ENCODE peak calls at places on chromosomes 11 and 22, in eight cellular contexts. L is IMR-90, C is nephron progenitor cell, X is DND-41, I is A549, S is PC-3, B is AG09309, T is endothelial cell. J is an unnamed sample.

GRCh38 chr11:44604171-44604581 is 38.7 kb downstream of the CD82 start:
- DNase-seq in L (peak; percentile 53), C (no peak), X (no peak), I (no peak), S (peak; percentile 21), B (no peak), T (no peak), J (no peak)

GRCh38 chr11:109132539-109132938 is 289.5 kb upstream of the C11orf87 start:
- DNase-seq in L (no peak), C (no peak), X (no peak), I (no peak), S (no peak), B (no peak), T (no peak), J (no peak)

GRCh38 chr22:22810471-22810870 is 77.1 kb upstream of the IGLL5 start:
- DNase-seq in L (no peak), C (no peak), X (no peak), I (no peak), S (no peak), B (no peak), T (no peak), J (no peak)

GRCh38 chr11:60938500-60938899 is 13.5 kb downstream of the SLC15A3 start:
- DNase-seq in L (no peak), C (no peak), X (no peak), I (no peak), S (no peak), B (no peak), T (no peak), J (no peak)

GRCh38 chr22:27327981-27328721 is 473.4 kb downstream of the MN1 start:
- DNase-seq in L (no peak), C (no peak), X (no peak), I (peak; percentile 7), S (no peak), B (no peak), T (no peak), J (no peak)

GRCh38 chr22:31039393-31039792 is 41.7 kb upstream of the SMTN start:
- DNase-seq in L (peak; percentile 80), C (no peak), X (no peak), I (no peak), S (no peak), B (peak; percentile 67), T (no peak), J (no peak)

GRCh38 chr11:64870176-64870892 is 8.1 kb downstream of the EHD1 start:
- DNase-seq in L (peak; percentile 78), C (no peak), X (no peak), I (no peak), S (peak; percentile 48), B (no peak), T (no peak), J (no peak)

GRCh38 chr11:1567721-1568100 is 4.4 kb downstream of the DUSP8 start:
- DNase-seq in L (no peak), C (no peak), X (no peak), I (no peak), S (no peak), B (no peak), T (no peak), J (peak; percentile 23)

GRCh38 chr11:130675456-130675855 is 227.0 kb downstream of the ADAMTS15 start:
- DNase-seq in L (peak; percentile 50), C (peak; percentile 21), X (no peak), I (no peak), S (no peak), B (no peak), T (no peak), J (peak; percentile 70)

GRCh38 chr11:68761801-68762200 is 10.5 kb upstream of the TESMIN start:
- DNase-seq in L (no peak), C (no peak), X (no peak), I (no peak), S (no peak), B (no peak), T (no peak), J (no peak)

GRCh38 chr22:24559471-24559870 is 3.7 kb downstream of the SNRPD3 start:
- DNase-seq in L (no peak), C (no peak), X (no peak), I (no peak), S (no peak), B (no peak), T (no peak), J (no peak)

GRCh38 chr11:99988105-99988907 is 698.8 kb upstream of the ARHGAP42 start:
- DNase-seq in L (no peak), C (no peak), X (no peak), I (no peak), S (no peak), B (no peak), T (no peak), J (no peak)

GRCh38 chr11:111631666-111632039 is 29.4 kb downstream of the SIK2 start:
- DNase-seq in L (peak; percentile 88), C (no peak), X (no peak), I (no peak), S (peak; percentile 15), B (peak; percentile 63), T (no peak), J (no peak)

GRCh38 chr11:121869478-121869877 is 246.5 kb downstream of the BLID start:
- DNase-seq in L (no peak), C (no peak), X (no peak), I (no peak), S (no peak), B (no peak), T (no peak), J (no peak)

GRCh38 chr11:121863126-121863525 is 252.9 kb downstream of the BLID start:
- DNase-seq in L (no peak), C (no peak), X (no peak), I (no peak), S (no peak), B (no peak), T (no peak), J (no peak)

GRCh38 chr11:121870202-121871045 is 245.6 kb downstream of the BLID start:
- DNase-seq in L (no peak), C (no peak), X (no peak), I (no peak), S (peak; percentile 53), B (no peak), T (no peak), J (no peak)

GRCh38 chr11:121866822-121867221 is 249.2 kb downstream of the BLID start:
- DNase-seq in L (no peak), C (no peak), X (no peak), I (no peak), S (no peak), B (no peak), T (no peak), J (no peak)

GRCh38 chr11:121864660-121865059 is 251.4 kb downstream of the BLID start:
- DNase-seq in L (no peak), C (no peak), X (no peak), I (no peak), S (peak; percentile 26), B (no peak), T (no peak), J (no peak)
- TF ChIP-seq CTCF in L (no peak), C (no peak), X (no peak), I (no peak), S (peak; percentile 46), B (no peak), T (no peak), J (no peak)

GRCh38 chr11:47178737-47179654 is 2.3 kb upstream of the ARFGAP2 start:
- DNase-seq in L (no peak), C (no peak), X (no peak), I (no peak), S (no peak), B (no peak), T (no peak), J (no peak)

GRCh38 chr11:47178305-47178704 is 1.6 kb upstream of the ARFGAP2 start:
- DNase-seq in L (no peak), C (no peak), X (no peak), I (no peak), S (no peak), B (no peak), T (no peak), J (no peak)

GRCh38 chr11:47181271-47181670 is 4.6 kb upstream of the ARFGAP2 start:
- DNase-seq in L (no peak), C (no peak), X (no peak), I (no peak), S (no peak), B (no peak), T (no peak), J (no peak)

GRCh38 chr11:47180006-47180787 is 3.5 kb upstream of the ARFGAP2 start:
- DNase-seq in L (no peak), C (no peak), X (no peak), I (no peak), S (no peak), B (no peak), T (no peak), J (no peak)

GRCh38 chr11:47179655-47179991 is 2.9 kb upstream of the ARFGAP2 start:
- DNase-seq in L (peak; percentile 35), C (peak; percentile 58), X (peak; percentile 67), I (peak; percentile 70), S (peak; percentile 53), B (no peak), T (peak; percentile 67), J (peak; percentile 67)
- TF ChIP-seq CTCF in L (peak; percentile 56), C (peak; percentile 54), X (peak; percentile 80), I (peak; percentile 47), S (peak; percentile 69), B (peak; percentile 70), T (peak; percentile 65), J (peak; percentile 70)

DNA sequence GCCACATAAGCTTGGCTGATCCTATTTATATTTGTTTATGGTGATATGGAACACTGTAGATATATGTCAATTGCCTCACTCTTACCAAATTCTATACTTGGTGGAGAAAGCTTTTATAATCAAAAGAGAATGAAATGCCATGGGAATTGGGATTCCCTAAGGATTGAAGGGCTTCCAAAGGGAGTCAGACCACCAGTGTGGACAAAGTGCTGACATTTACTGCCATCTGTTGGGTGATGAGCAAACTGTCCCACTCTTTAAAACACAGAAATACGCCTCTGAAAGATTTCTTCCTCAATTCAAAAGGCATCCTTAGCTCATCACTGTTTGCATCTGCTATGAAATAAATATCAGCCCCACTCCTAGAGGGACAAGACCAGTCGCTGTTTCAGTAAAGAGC is 7.1 kb downstream of the SLC1A2 start:
- DNase-seq in L (peak; percentile 25), C (no peak), X (no peak), I (peak; percentile 25), S (peak; percentile 32), B (no peak), T (no peak), J (no peak)
- TF ChIP-seq CTCF in L (peak; percentile 43), C (peak; percentile 52), X (peak; percentile 59), I (peak; percentile 72), S (peak; percentile 76), B (peak; percentile 60), T (peak; percentile 41), J (no peak)

GRCh38 chr11:12770966-12771597 is 96.9 kb downstream of the TEAD1 start:
- DNase-seq in L (no peak), C (no peak), X (no peak), I (no peak), S (no peak), B (no peak), T (no peak), J (no peak)

GRCh38 chr11:12771875-12772274 is 97.7 kb downstream of the TEAD1 start:
- DNase-seq in L (peak; percentile 76), C (no peak), X (no peak), I (no peak), S (no peak), B (no peak), T (no peak), J (no peak)

GRCh38 chr11:12769834-12770345 is 95.7 kb downstream of the TEAD1 start:
- DNase-seq in L (peak; percentile 75), C (no peak), X (no peak), I (peak; percentile 74), S (peak; percentile 82), B (no peak), T (no peak), J (no peak)

GRCh38 chr11:12768731-12769673 is 94.8 kb downstream of the TEAD1 start:
- DNase-seq in L (no peak), C (no peak), X (no peak), I (no peak), S (peak; percentile 6), B (no peak), T (no peak), J (no peak)

GRCh38 chr11:12770435-12770834 is 96.2 kb downstream of the TEAD1 start:
- DNase-seq in L (no peak), C (no peak), X (no peak), I (no peak), S (no peak), B (no peak), T (no peak), J (no peak)
- TF ChIP-seq CTCF in L (no peak), C (no peak), X (no peak), I (no peak), S (no peak), B (no peak), T (no peak), J (no peak)

J was measured in glutamatergic neuron.